ENCODE peak calls at places on chromosome 15, in four cellular contexts. W, L, B and K are unnamed samples.

GRCh38 chr15:89836255-89837133 is 21.8 kb upstream of the ANPEP start:
- DNase-seq in B (no peak), L (no peak), W (no peak), K (no peak)

GRCh38 chr15:71011503-71012155 is 103.6 kb upstream of the THSD4 start:
- DNase-seq in B (no peak), W (peak; percentile 23), L (no peak), K (no peak)

GRCh38 chr15:84671211-84671610 is 13.2 kb upstream of the NMB start:
- DNase-seq in W (no peak), L (no peak), B (no peak), K (no peak)

GRCh38 chr15:75143738-75144334 is 57.8 kb upstream of the C15orf39 start:
- DNase-seq in W (no peak), B (no peak), L (no peak), K (no peak)

GRCh38 chr15:74529911-74530310 is 11.1 kb upstream of the ARID3B start:
- DNase-seq in W (no peak), L (no peak), B (no peak), K (no peak)

GRCh38 chr15:80878867-80879250 is 99.7 kb downstream of the CEMIP start:
- DNase-seq in W (no peak), L (no peak), B (no peak), K (no peak)

GRCh38 chr15:57033715-57034439 is 115.4 kb downstream of the TCF12 start:
- DNase-seq in W (no peak), B (no peak), L (no peak), K (no peak)

GRCh38 chr15:82585072-82585471 is 44.8 kb upstream of the RPS17 start:
- DNase-seq in L (no peak), W (no peak), B (no peak), K (no peak)

GRCh38 chr15:93139436-93139835 is 50.4 kb upstream of the RGMA start:
- DNase-seq in B (no peak), W (no peak), L (no peak), K (no peak)

GRCh38 chr15:65925338-65925737 is 56.0 kb downstream of the RAB11A start:
- DNase-seq in W (no peak), L (no peak), B (no peak), K (no peak)

GRCh38 chr15:65926899-65927298 is 57.6 kb downstream of the RAB11A start:
- DNase-seq in W (no peak), L (no peak), B (no peak), K (peak; percentile 45)

GRCh38 chr15:65929573-65929972 is 60.3 kb downstream of the RAB11A start:
- DNase-seq in L (no peak), B (no peak), W (no peak), K (no peak)

GRCh38 chr15:65926459-65926858 is 57.2 kb downstream of the RAB11A start:
- DNase-seq in W (no peak), B (no peak), L (no peak), K (no peak)

GRCh38 chr15:65927545-65927944 is 58.3 kb downstream of the RAB11A start:
- DNase-seq in B (no peak), L (no peak), W (no peak), K (no peak)
- TF ChIP-seq CTCF in B (no peak), L (no peak), W (no peak), K (no peak)

DNA sequence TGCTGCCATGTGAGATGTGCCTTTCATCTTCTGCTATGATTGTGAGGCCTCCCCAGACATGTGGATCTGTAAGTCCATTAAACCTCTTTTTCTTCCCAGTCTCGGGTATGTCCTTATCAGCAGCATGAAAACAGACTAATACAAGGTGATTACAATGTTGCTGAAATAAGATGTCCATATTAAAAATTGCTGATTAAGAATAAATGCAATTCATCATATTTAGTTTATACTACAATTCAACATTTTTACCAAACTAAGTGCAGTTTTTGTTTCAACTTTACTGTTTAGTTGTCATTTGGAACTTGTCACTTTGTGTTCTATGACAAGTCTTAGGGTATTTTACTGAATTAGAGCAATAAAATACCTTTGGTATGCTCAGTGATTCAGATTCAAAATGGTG is 127.6 kb upstream of the TMCO5A start:
- DNase-seq in L (no peak), W (no peak), B (no peak), K (no peak)
- TF ChIP-seq CTCF in L (no peak), W (no peak), B (no peak), K (no peak)

GRCh38 chr15:37135225-37135624 is 34.9 kb upstream of the MEIS2 start:
- DNase-seq in L (no peak), B (no peak), W (no peak), K (no peak)
- TF ChIP-seq CTCF in L (no peak), B (no peak), W (no peak), K (peak; percentile 31)

GRCh38 chr15:33701304-33701696 is 267.0 kb upstream of the CHRM5 start:
- DNase-seq in L (no peak), W (no peak), B (no peak), K (no peak)
- TF ChIP-seq CTCF in L (no peak), W (no peak), B (no peak), K (no peak)

DNA sequence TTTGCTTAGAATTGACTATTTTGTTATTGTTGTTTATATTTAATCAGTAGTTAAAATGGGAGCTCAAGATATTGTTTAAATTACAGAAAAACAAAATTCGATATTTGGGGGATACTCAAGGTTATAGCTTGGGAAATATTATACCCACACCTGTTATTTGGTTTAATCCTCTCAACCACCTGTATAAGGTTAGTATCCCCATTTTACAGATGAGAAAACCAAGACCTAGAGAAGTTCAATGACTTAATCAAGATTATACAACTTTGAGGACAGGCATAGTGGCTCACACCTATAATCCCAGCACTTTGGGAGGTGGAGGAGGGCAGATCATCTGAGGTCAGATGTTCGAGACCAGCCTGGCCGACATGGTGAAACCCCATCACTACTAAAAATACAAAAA is 39.8 kb upstream of the CA12 start:
- DNase-seq in W (no peak), B (no peak), L (no peak), K (no peak)
- TF ChIP-seq CTCF in W (no peak), B (no peak), L (no peak), K (no peak)

GRCh38 chr15:101266787-101267186 is 10.5 kb downstream of the SELENOS start:
- DNase-seq in W (no peak), L (no peak), B (no peak), K (no peak)
- TF ChIP-seq CTCF in W (no peak), L (no peak), B (no peak), K (no peak)

GRCh38 chr15:40893019-40893723 is 1.1 kb upstream of the VPS18 start:
- DNase-seq in L (no peak), W (no peak), B (no peak), K (no peak)

GRCh38 chr15:40892449-40893012 is 1.7 kb upstream of the VPS18 start:
- DNase-seq in W (no peak), L (no peak), B (no peak), K (no peak)

GRCh38 chr15:40893733-40894688 is at the start of gene VPS18:
- DNase-seq in B (peak; percentile 99), W (peak; percentile 99), L (peak; percentile 99), K (peak; percentile 94)

GRCh38 chr15:40894689-40895308 is 549 bp downstream of the VPS18 start:
- DNase-seq in L (peak; percentile 53), B (no peak), W (peak; percentile 47), K (peak; percentile 73)

GRCh38 chr15:40891810-40892448 is 2.3 kb upstream of the VPS18 start:
- DNase-seq in W (no peak), L (no peak), B (no peak), K (peak; percentile 63)
- TF ChIP-seq CTCF in W (peak; percentile 47), L (peak; percentile 39), B (peak; percentile 51), K (peak; percentile 86)

GRCh38 chr15:37094542-37095196 is 5.7 kb downstream of the MEIS2 start:
- DNase-seq in B (no peak), W (no peak), L (no peak), K (no peak)

GRCh38 chr15:37096878-37097568 is 3.3 kb downstream of the MEIS2 start:
- DNase-seq in B (no peak), W (peak; percentile 31), L (no peak), K (no peak)

GRCh38 chr15:37098468-37099320 is 1.7 kb downstream of the MEIS2 start:
- DNase-seq in B (peak; percentile 76), L (no peak), W (peak; percentile 55), K (peak; percentile 71)

GRCh38 chr15:37095197-37095992 is 5.0 kb downstream of the MEIS2 start:
- DNase-seq in W (peak; percentile 44), B (no peak), L (no peak), K (no peak)

DNA sequence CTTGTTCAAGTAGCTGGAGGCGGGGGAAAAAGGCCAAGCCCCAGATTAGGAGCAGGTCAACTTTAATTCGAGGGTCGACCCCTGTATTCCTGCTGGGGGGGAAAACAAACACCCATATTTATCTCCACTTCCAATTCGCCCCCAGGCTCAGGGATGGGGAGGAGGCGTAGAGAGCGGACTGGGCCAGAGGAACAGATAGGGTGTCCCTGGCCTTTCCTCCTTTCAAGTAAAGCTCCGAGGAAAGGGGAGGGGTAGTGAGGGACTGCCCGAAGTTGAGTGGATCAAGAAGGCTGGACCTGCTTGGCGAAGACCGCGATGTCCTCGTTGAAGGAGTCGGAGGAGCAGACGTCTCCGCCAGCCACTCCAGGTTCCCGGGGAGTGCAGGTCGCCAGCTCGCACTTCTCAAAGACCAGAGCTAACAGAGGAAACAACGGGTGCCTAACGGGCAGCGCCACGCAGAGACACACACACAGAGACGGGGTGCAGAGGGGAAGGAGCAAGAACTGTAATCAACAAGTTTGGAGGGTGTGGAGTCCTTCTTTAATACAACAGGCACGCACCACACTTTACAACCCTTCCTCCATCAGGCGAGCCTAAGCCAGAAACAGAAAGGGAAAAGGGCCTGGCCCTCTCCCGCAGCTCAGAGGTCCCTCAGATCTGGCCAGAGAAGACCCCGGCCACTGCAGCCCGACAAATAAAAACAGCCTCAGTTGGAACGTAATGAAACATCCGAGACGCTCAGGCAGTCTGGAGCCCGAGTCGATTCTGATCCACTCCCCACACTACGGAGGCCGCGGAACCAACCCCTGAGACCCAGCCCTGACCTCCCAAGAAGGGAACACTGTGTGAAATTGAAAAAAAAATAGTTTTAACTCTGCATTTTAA is 4.1 kb downstream of the MEIS2 start:
- DNase-seq in B (no peak), W (peak; percentile 50), L (no peak), K (no peak)
- TF ChIP-seq CTCF in B (no peak), W (no peak), L (no peak), K (no peak)

DNA sequence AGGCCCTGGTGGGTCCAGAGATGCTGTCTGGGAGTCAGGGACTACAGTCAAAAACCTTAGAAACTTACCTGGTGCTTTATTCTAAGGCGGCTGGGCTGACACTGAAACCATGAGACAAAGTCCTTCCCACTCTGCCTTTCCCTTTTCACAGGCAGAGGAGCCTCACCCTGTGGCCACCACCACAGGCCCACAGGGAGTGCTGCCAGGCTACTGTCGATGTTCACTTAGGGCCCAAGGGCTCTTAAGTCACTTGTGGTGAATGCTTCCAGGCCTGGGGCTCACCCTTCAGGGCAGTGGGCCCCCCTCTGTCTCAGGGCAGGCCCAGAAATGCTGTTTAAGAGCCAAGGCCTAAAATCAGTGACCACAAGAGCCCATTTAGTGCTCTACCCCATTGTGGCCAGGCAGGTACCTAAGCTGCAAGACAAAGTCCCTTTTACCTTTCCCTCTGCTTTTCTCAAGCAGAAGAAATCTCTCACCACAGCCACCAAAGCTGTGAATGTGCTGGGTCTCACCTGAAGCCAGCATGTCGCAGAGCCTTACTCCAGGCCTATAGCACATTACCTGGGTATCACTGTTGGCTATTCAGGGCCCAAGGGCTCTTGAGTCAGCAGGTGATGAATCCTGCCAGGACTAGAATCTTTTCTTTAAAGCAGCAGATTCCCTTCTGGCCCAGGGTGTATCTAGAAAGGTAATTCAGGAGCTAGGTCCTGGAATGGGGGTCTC is 39.5 kb upstream of the GOLGA6B start:
- DNase-seq in B (no peak), W (no peak), L (no peak), K (no peak)
- TF ChIP-seq CTCF in B (no peak), W (no peak), L (no peak), K (no peak)